ENCODE peak calls at places on chromosomes 7 and 10, in six cellular contexts. T is psoas muscle, Y is lower lobe of right lung, X is GM12878, Q is A549, M is body of pancreas. U is an unnamed sample.

GRCh38 chr10:64011871-64012714 is 490.9 kb downstream of the REEP3 start:
- DNase-seq in Y (no peak), X (no peak), T (no peak), Q (no peak), M (no peak), U (no peak)

GRCh38 chr10:68154211-68154497 is 44.9 kb downstream of the MYPN start:
- DNase-seq in M (peak; percentile 31), T (peak; percentile 80), Q (peak; percentile 29), Y (no peak), X (no peak), U (peak; percentile 78)

GRCh38 chr10:96473866-96474265 is 39.9 kb downstream of the TLL2 start:
- DNase-seq in T (no peak), X (no peak), Q (no peak), M (no peak), Y (no peak), U (no peak)

GRCh38 chr10:75197066-75197465 is 13.5 kb upstream of the VDAC2 start:
- DNase-seq in T (no peak), X (no peak), M (no peak), Q (no peak), Y (no peak), U (no peak)

GRCh38 chr7:68038621-68039314 is 1042.1 kb downstream of the TYW1 start:
- DNase-seq in T (no peak), X (no peak), Y (no peak), Q (peak; percentile 85), M (no peak), U (no peak)

GRCh38 chr10:99522078-99522479 is 10.7 kb upstream of the NKX2-3 start:
- DNase-seq in T (no peak), M (no peak), X (no peak), Q (no peak), Y (no peak), U (no peak)

GRCh38 chr10:44298713-44299112 is 86.2 kb downstream of the CXCL12 start:
- DNase-seq in X (no peak), T (no peak), Y (no peak), M (no peak), Q (no peak), U (no peak)

GRCh38 chr7:23925088-23925487 is 215.1 kb downstream of the STK31 start:
- DNase-seq in T (no peak), X (no peak), M (no peak), Y (no peak), Q (no peak), U (no peak)

GRCh38 chr7:4174884-4175283 is 507.2 kb upstream of the FOXK1 start:
- DNase-seq in Y (no peak), Q (no peak), X (no peak), T (no peak), M (no peak), U (no peak)

GRCh38 chr7:130897515-130898419 is 163.8 kb upstream of the KLF14 start:
- DNase-seq in M (no peak), X (peak; percentile 62), Q (no peak), T (no peak), Y (no peak), U (no peak)

GRCh38 chr10:43234471-43235041 is 32.3 kb downstream of the RASGEF1A start:
- DNase-seq in X (no peak), Y (peak; percentile 36), T (peak; percentile 29), Q (no peak), M (no peak), U (peak; percentile 4)

GRCh38 chr7:16702433-16702832 is 51.1 kb upstream of the TSPAN13 start:
- DNase-seq in T (no peak), Q (peak; percentile 20), M (no peak), X (no peak), Y (no peak), U (no peak)
- TF ChIP-seq CTCF in T (no peak), Q (peak; percentile 32), M (peak; percentile 15), X (no peak), Y (no peak), U (no peak)

GRCh38 chr7:81883801-81884393 is 114.0 kb upstream of the HGF start:
- DNase-seq in Y (no peak), M (no peak), X (peak; percentile 45), Q (no peak), T (no peak), U (no peak)

GRCh38 chr7:81887098-81887497 is 117.3 kb upstream of the HGF start:
- DNase-seq in M (no peak), X (peak; percentile 23), T (no peak), Y (no peak), Q (no peak), U (no peak)

GRCh38 chr7:81884817-81885216 is 115.0 kb upstream of the HGF start:
- DNase-seq in M (no peak), Y (no peak), Q (no peak), X (no peak), T (no peak), U (no peak)

GRCh38 chr7:81887691-81888090 is 117.8 kb upstream of the HGF start:
- DNase-seq in Y (no peak), X (peak; percentile 37), Q (no peak), T (no peak), M (no peak), U (no peak)

DNA sequence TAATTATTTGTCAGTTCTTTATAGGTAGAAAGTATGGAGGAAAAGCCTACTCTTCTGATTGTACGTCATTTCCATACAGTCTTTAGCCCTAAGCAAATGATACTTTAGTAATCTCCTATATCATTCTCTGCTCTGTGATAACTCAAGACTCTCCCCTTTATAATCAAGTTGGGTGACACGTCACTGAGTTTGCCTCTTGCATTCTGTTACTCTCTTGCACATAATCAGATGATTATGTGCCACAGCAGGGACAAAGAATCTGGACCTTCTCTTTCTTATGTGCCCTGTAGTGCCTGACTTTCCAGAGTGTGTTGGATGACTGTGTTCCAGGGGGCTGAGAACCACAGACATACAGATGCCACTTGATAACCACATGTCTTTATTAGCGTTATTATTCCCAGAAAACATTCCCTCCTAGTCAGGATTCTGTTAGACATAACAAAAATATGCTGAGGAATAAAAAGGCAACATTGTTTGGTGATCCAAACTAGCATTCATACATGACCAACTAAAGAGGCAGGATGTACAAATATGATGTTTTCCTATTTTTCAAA is 116.4 kb upstream of the HGF start:
- DNase-seq in M (no peak), Q (no peak), Y (no peak), X (no peak), T (no peak), U (no peak)
- H3K4me1 ChIP-seq in M (no peaks in the 10 kb centered on the region), Q (no peaks in the 10 kb centered on the region), Y (peaks cover 5% of the 10 kb centered on the region), X (peaks cover 18% of the 10 kb centered on the region), T (no peaks in the 10 kb centered on the region), U (no peaks in the 10 kb centered on the region)

GRCh38 chr7:36286241-36286640 is 103.4 kb upstream of the ANLN start:
- DNase-seq in X (no peak), Y (no peak), T (no peak), M (no peak), Q (no peak), U (no peak)

GRCh38 chr7:36283711-36284130 is 105.9 kb upstream of the ANLN start:
- DNase-seq in X (no peak), Y (peak; percentile 90), M (peak; percentile 80), Q (no peak), T (peak; percentile 84), U (no peak)

GRCh38 chr7:36283171-36283570 is 106.5 kb upstream of the ANLN start:
- DNase-seq in Y (no peak), Q (no peak), X (no peak), M (no peak), T (no peak), U (no peak)

GRCh38 chr7:36285276-36285675 is 104.4 kb upstream of the ANLN start:
- DNase-seq in T (peak; percentile 65), Q (no peak), X (no peak), Y (no peak), M (no peak), U (no peak)

DNA sequence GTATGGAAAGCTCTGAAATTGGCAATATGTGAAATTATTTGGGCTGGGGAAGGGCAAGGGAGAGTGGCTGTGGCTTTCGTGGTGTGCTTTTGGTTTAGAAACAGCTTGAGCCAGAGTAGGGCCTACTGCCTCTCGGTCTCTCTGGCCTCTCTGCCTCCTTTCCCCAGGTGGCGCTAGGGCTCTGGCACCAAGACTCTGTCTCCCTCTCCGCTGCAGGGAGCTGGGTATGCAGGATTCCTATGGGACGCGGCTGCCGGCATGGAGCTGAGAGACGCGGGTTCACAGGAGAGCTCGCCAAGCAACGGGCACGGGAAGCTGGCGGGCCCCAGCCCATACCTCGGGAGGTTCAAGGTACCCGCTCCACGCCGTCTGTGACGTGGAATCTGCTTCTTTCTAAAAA is 105.2 kb upstream of the ANLN start:
- DNase-seq in X (no peak), Q (no peak), M (no peak), Y (no peak), T (no peak), U (no peak)
- TF ChIP-seq CTCF in X (no peak), Q (no peak), M (no peak), Y (no peak), T (no peak), U (no peak)

DNA sequence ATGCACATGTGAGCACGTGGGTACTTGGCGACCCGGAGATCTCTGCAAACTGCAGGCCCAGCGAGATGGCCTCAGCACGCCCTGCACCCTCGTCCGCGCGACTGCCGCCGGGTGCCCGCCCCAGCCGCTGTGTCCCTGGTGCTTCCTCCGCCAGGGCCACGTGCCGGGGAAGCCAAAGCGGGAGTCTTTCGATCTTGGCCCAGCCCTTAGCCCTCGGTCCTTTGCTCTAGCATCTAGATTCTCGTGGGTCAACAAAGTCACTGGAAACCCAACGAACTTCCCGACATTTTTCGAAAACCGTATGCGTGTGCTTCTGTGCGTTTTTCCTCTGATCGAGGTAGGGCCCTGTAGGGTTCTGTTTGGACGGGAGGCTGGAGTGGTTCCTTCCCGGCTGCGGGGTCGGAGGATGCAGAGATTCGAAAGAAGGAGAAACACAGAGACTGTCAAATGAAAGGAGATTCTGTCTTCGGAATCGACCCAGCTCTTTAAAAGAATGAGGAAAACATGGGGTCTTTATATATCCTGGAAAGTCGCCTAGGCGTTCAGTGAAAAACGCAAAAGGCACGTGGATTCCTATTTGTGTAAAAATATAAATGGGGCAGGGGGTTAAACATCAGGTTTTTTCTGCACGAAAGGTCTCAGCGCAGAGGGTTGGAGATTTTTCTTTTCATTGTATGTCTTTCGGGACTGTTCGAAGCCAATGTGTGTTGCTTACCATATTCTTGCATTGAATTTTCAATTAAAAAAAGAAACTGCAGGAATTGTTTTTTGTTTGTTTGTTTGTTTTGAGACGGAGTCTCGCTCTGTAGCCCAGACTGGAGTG is 169.5 kb downstream of the UBE2H start:
- DNase-seq in T (no peak), Y (no peak), M (no peak), Q (no peak), X (no peak), U (no peak)
- H3K4me1 ChIP-seq in T (peaks cover 26% of the 10 kb centered on the region), Y (peaks cover 74% of the 10 kb centered on the region), M (peaks cover 62% of the 10 kb centered on the region), Q (peaks cover 11% of the 10 kb centered on the region), X (peaks cover 21% of the 10 kb centered on the region), U (peaks cover 8% of the 10 kb centered on the region)

U was measured in ovary.